ENCODE peak calls at places on chromosomes 3 and 15, in four cellular contexts. One of them, this sample, is unnamed.

GRCh38 chr15:80031841-80032240 is 27.6 kb upstream of the ZFAND6 start:
- DNase-seq in astrocyte of the spinal cord: no peak
- DNase-seq in CD8-positive, alpha-beta memory T cell: no peak
- DNase-seq in naive thymus-derived CD4-positive, alpha-beta T cell: no peak
- DNase-seq in this sample: peak; percentile 16

GRCh38 chr15:52727825-52728224 is 48.6 kb upstream of the ATOSA start:
- DNase-seq in astrocyte of the spinal cord: no peak
- DNase-seq in naive thymus-derived CD4-positive, alpha-beta T cell: no peak
- DNase-seq in CD8-positive, alpha-beta memory T cell: no peak
- DNase-seq in this sample: no peak

GRCh38 chr15:24956131-24956838 is 1.5 kb downstream of the SNRPN start:
- DNase-seq in CD8-positive, alpha-beta memory T cell: peak; percentile 83
- DNase-seq in naive thymus-derived CD4-positive, alpha-beta T cell: peak; percentile 79
- DNase-seq in astrocyte of the spinal cord: peak; percentile 76
- DNase-seq in this sample: peak; percentile 65

GRCh38 chr3:173977747-173978146 is 580.2 kb downstream of the NLGN1 start:
- DNase-seq in astrocyte of the spinal cord: peak; percentile 58
- DNase-seq in naive thymus-derived CD4-positive, alpha-beta T cell: no peak
- DNase-seq in CD8-positive, alpha-beta memory T cell: no peak
- DNase-seq in this sample: no peak

GRCh38 chr3:16366-16765 is 180.2 kb upstream of the CHL1 start:
- DNase-seq in naive thymus-derived CD4-positive, alpha-beta T cell: no peak
- DNase-seq in astrocyte of the spinal cord: no peak
- DNase-seq in CD8-positive, alpha-beta memory T cell: no peak
- DNase-seq in this sample: no peak

GRCh38 chr15:69537888-69538287 is 85.3 kb downstream of the RPLP1 start:
- DNase-seq in naive thymus-derived CD4-positive, alpha-beta T cell: no peak
- DNase-seq in astrocyte of the spinal cord: no peak
- DNase-seq in CD8-positive, alpha-beta memory T cell: no peak
- DNase-seq in this sample: no peak

GRCh38 chr3:8524249-8524648 is 22.6 kb downstream of the LMCD1 start:
- DNase-seq in astrocyte of the spinal cord: no peak
- DNase-seq in CD8-positive, alpha-beta memory T cell: no peak
- DNase-seq in naive thymus-derived CD4-positive, alpha-beta T cell: no peak
- DNase-seq in this sample: no peak

GRCh38 chr15:31163769-31164572 is 62.4 kb upstream of the TRPM1 start:
- DNase-seq in astrocyte of the spinal cord: no peak
- DNase-seq in naive thymus-derived CD4-positive, alpha-beta T cell: no peak
- DNase-seq in CD8-positive, alpha-beta memory T cell: no peak
- DNase-seq in this sample: no peak

GRCh38 chr15:37133619-37134018 is 33.3 kb upstream of the MEIS2 start:
- DNase-seq in CD8-positive, alpha-beta memory T cell: no peak
- DNase-seq in astrocyte of the spinal cord: peak; percentile 55
- DNase-seq in naive thymus-derived CD4-positive, alpha-beta T cell: no peak
- DNase-seq in this sample: no peak

GRCh38 chr15:46452297-46452820 is 817.5 kb downstream of the SQOR start:
- DNase-seq in CD8-positive, alpha-beta memory T cell: no peak
- DNase-seq in naive thymus-derived CD4-positive, alpha-beta T cell: no peak
- DNase-seq in astrocyte of the spinal cord: no peak
- DNase-seq in this sample: no peak

This sample was measured in activated T-helper 1 cell treated with anti-CD3 and anti-CD28 coated beads, Interleukin-12 subunit alpha, Interleukin-12 subunit beta, Interleukin-2, Interleukin-4 antibody, amounts not matched to agents 30 ng/mL and 10 ng/mL and 1 ng/mL, durations not matched to agents 14 hours and 24 hours and 36 hours.